ENCODE peak calls at places on chromosomes 13 and 19, in seven cellular contexts. E, C, S, A, T, Z and V are unnamed samples.

GRCh38 chr19:55005684-55006488 is 32.2 kb downstream of the GP6 start:
- DNase-seq in E (peak), C (no peak), S (peak), A (peak), T (peak), Z (peak), V (peak)

GRCh38 chr13:47094734-47095434 is 198.0 kb upstream of the HTR2A start:
- DNase-seq in E (no peak), C (no peak), S (no peak), A (no peak), T (no peak), Z (no peak), V (no peak)

GRCh38 chr19:48290923-48291700 is 21.2 kb downstream of the ZNF114 start:
- DNase-seq in E (peak), C (peak), S (no peak), A (peak), T (peak), Z (no peak), V (peak)

GRCh38 chr19:46069841-46070341 is 29.1 kb upstream of the IGFL4 start:
- DNase-seq in E (no peak), C (no peak), S (peak), A (no peak), T (no peak), Z (peak), V (no peak)

GRCh38 chr13:110233181-110233641 is 73.7 kb downstream of the COL4A1 start:
- DNase-seq in E (no peak), C (peak), S (peak), A (no peak), T (no peak), Z (peak), V (no peak)

GRCh38 chr13:106534844-106535551 is 464 bp downstream of the EFNB2 start:
- DNase-seq in E (peak), C (no peak), S (no peak), A (peak), T (peak), Z (no peak), V (no peak)

GRCh38 chr19:40089462-40089861 is 1.3 kb downstream of the ZNF780A start:
- DNase-seq in E (no peak), C (peak), S (no peak), A (no peak), T (no peak), Z (no peak), V (no peak)

GRCh38 chr13:112242777-112243176 is 133.4 kb upstream of the SPACA7 start:
- DNase-seq in E (no peak), C (no peak), S (no peak), A (no peak), T (no peak), Z (no peak), V (no peak)

GRCh38 chr19:43470288-43470687 is 4.9 kb upstream of the LYPD3 start:
- DNase-seq in E (no peak), C (no peak), S (no peak), A (peak), T (peak), Z (no peak), V (no peak)

GRCh38 chr13:37741536-37741935 is 128.0 kb downstream of the TRPC4 start:
- DNase-seq in E (no peak), C (no peak), S (no peak), A (no peak), T (no peak), Z (no peak), V (no peak)

GRCh38 chr13:21100211-21100610 is 38.8 kb upstream of the LATS2 start:
- DNase-seq in E (no peak), C (no peak), S (no peak), A (no peak), T (no peak), Z (no peak), V (no peak)

GRCh38 chr19:42042455-42043170 is 27.4 kb downstream of the GRIK5 start:
- DNase-seq in E (peak), C (no peak), S (no peak), A (no peak), T (no peak), Z (no peak), V (no peak)

GRCh38 chr13:113413178-113413897 is 40.0 kb downstream of the ADPRHL1 start:
- DNase-seq in E (no peak), C (no peak), S (no peak), A (no peak), T (no peak), Z (no peak), V (no peak)

GRCh38 chr19:5666921-5667610 is 13.2 kb downstream of the MICOS13 start:
- DNase-seq in E (no peak), C (no peak), S (no peak), A (no peak), T (no peak), Z (no peak), V (no peak)

GRCh38 chr19:16737909-16738308 is 18.3 kb downstream of the NWD1 start:
- DNase-seq in E (peak), C (no peak), S (no peak), A (no peak), T (no peak), Z (peak), V (no peak)

GRCh38 chr13:113224486-113224885 is 15.1 kb downstream of the CUL4A start:
- DNase-seq in E (no peak), C (no peak), S (no peak), A (no peak), T (no peak), Z (no peak), V (no peak)

GRCh38 chr13:113981611-113982295 is 7.9 kb upstream of the C13orf46 start:
- DNase-seq in E (no peak), C (no peak), S (no peak), A (no peak), T (peak), Z (no peak), V (no peak)

GRCh38 chr19:11382898-11383705 is 1.0 kb downstream of the EPOR start:
- DNase-seq in E (peak), C (no peak), S (no peak), A (peak), T (peak), Z (no peak), V (peak)

GRCh38 chr19:4130635-4131438 is 6.9 kb upstream of the MAP2K2 start:
- DNase-seq in E (no peak), C (no peak), S (peak), A (no peak), T (no peak), Z (peak), V (no peak)

GRCh38 chr13:97460853-97461252 is 26.9 kb downstream of the RAP2A start:
- DNase-seq in E (no peak), C (no peak), S (no peak), A (no peak), T (no peak), Z (no peak), V (no peak)

GRCh38 chr19:11465605-11466004 is 15.2 kb downstream of the ELAVL3 start:
- DNase-seq in E (no peak), C (no peak), S (no peak), A (no peak), T (no peak), Z (no peak), V (no peak)

GRCh38 chr13:96898212-96898611 is 96.1 kb downstream of the OXGR1 start:
- DNase-seq in E (no peak), C (peak), S (peak), A (no peak), T (no peak), Z (no peak), V (no peak)

GRCh38 chr19:58054792-58055482 is 4.1 kb upstream of the ZNF135 start:
- DNase-seq in E (no peak), C (no peak), S (no peak), A (no peak), T (no peak), Z (no peak), V (no peak)

GRCh38 chr19:7521551-7522071 is 813 bp upstream of the MCOLN1 start:
- DNase-seq in E (no peak), C (no peak), S (no peak), A (no peak), T (no peak), Z (no peak), V (no peak)

GRCh38 chr19:31838163-31838798 is 489.0 kb upstream of the TSHZ3 start:
- DNase-seq in E (no peak), C (no peak), S (no peak), A (no peak), T (no peak), Z (no peak), V (no peak)

GRCh38 chr19:39196320-39196719 is 444 bp upstream of the NCCRP1 start:
- DNase-seq in E (no peak), C (no peak), S (no peak), A (no peak), T (no peak), Z (no peak), V (no peak)

GRCh38 chr13:112342841-112343361 is 33.3 kb upstream of the SPACA7 start:
- DNase-seq in E (no peak), C (no peak), S (no peak), A (no peak), T (no peak), Z (no peak), V (no peak)

GRCh38 chr13:34358811-34359513 is 541.0 kb downstream of the RFC3 start:
- DNase-seq in E (no peak), C (peak), S (peak), A (no peak), T (no peak), Z (no peak), V (no peak)

GRCh38 chr19:43534811-43535761 is 2.1 kb downstream of the ZNF575 start:
- DNase-seq in E (no peak), C (no peak), S (no peak), A (peak), T (peak), Z (no peak), V (no peak)

GRCh38 chr19:39509233-39509632 is 5.7 kb upstream of the SELENOV start:
- DNase-seq in E (no peak), C (no peak), S (no peak), A (no peak), T (no peak), Z (no peak), V (no peak)

GRCh38 chr19:35127871-35128270 is 7.0 kb downstream of the LGI4 start:
- DNase-seq in E (no peak), C (no peak), S (no peak), A (no peak), T (no peak), Z (no peak), V (no peak)

GRCh38 chr13:109868583-109869311 is 82.4 kb upstream of the IRS2 start:
- DNase-seq in E (no peak), C (no peak), S (no peak), A (no peak), T (no peak), Z (no peak), V (no peak)

GRCh38 chr13:94967183-94968039 is 255.1 kb upstream of the SOX21 start:
- DNase-seq in E (no peak), C (no peak), S (no peak), A (peak), T (no peak), Z (no peak), V (no peak)

GRCh38 chr13:31912641-31913401 is 118.8 kb upstream of the FRY start:
- DNase-seq in E (no peak), C (no peak), S (no peak), A (no peak), T (no peak), Z (no peak), V (no peak)

GRCh38 chr13:99758465-99759162 is 213.0 kb downstream of the ZIC5 start:
- DNase-seq in E (peak), C (no peak), S (no peak), A (no peak), T (peak), Z (no peak), V (no peak)